ENCODE peak calls at places on chromosomes 16 and 17, in nine cellular contexts. F is HFFc6, K is bronchial epithelial cell, R is BJ, U is GM20000, E is colonic mucosa, L is upper lobe of right lung, D is OCI-LY7, G is AG10803. T is an unnamed sample.

GRCh38 chr16:84467256-84467655 is 37.2 kb downstream of the MEAK7 start:
- DNase-seq in D (no peak), F (no peak), U (no peak), L (peak), E (no peak), K (peak), G (no peak), R (no peak), T (no peak)

GRCh38 chr16:57149391-57149790 is 36.4 kb downstream of the PSME3IP1 start:
- DNase-seq in F (no peak), K (no peak), R (no peak), U (no peak), G (no peak), D (no peak), E (no peak), L (no peak), T (no peak)

GRCh38 chr16:81703177-81704155 is 75.6 kb upstream of the PLCG2 start:
- DNase-seq in R (no peak), L (peak), G (peak), K (peak), F (peak), U (no peak), D (no peak), E (no peak), T (no peak)

GRCh38 chr16:31298958-31299357 is 39.2 kb downstream of the ITGAM start:
- DNase-seq in L (no peak), G (no peak), U (no peak), E (no peak), R (no peak), K (peak), D (peak), F (no peak), T (no peak)

GRCh38 chr16:68739964-68740627 is 3.0 kb downstream of the CDH1 start:
- DNase-seq in L (no peak), G (no peak), E (no peak), K (peak), D (peak), F (no peak), U (no peak), R (no peak), T (no peak)

GRCh38 chr16:75566889-75567255 is 693 bp downstream of the GABARAPL2 start:
- DNase-seq in F (no peak), E (peak), K (no peak), L (no peak), U (peak), R (no peak), G (no peak), D (no peak), T (no peak)

GRCh38 chr17:2894782-2895181 is 98.5 kb downstream of the RAP1GAP2 start:
- DNase-seq in D (no peak), F (no peak), E (peak), K (no peak), U (no peak), G (no peak), R (no peak), L (no peak), T (no peak)

GRCh38 chr16:83248735-83249469 is 558.9 kb upstream of the HSBP1 start:
- DNase-seq in K (no peak), G (peak), F (no peak), L (no peak), D (no peak), R (no peak), U (no peak), E (no peak), T (no peak)

GRCh38 chr17:28888832-28889231 is 8.7 kb downstream of the FLOT2 start:
- DNase-seq in D (no peak), G (no peak), E (no peak), K (no peak), F (no peak), U (no peak), L (no peak), R (no peak), T (no peak)

GRCh38 chr17:50923611-50924010 is 57.5 kb upstream of the TOB1 start:
- DNase-seq in R (no peak), F (no peak), U (no peak), D (no peak), G (no peak), K (no peak), L (no peak), E (peak), T (no peak)

GRCh38 chr17:67375761-67376160 is 1.3 kb upstream of the PITPNC1 start:
- DNase-seq in U (no peak), K (no peak), L (no peak), D (no peak), G (peak), E (no peak), F (no peak), R (no peak), T (no peak)

GRCh38 chr16:79599256-79599836 is 1.2 kb downstream of the MAF start:
- DNase-seq in F (no peak), R (no peak), U (peak), K (no peak), D (no peak), G (no peak), E (no peak), L (peak), T (peak)

GRCh38 chr16:82995927-82996441 is 369.2 kb downstream of the CDH13 start:
- DNase-seq in D (no peak), U (no peak), L (no peak), K (peak), E (peak), G (peak), R (peak), F (peak), T (no peak)

GRCh38 chr16:85195884-85196816 is 83.9 kb upstream of the CIBAR2 start:
- DNase-seq in R (no peak), L (no peak), D (no peak), K (no peak), G (peak), U (no peak), E (no peak), F (no peak), T (no peak)

GRCh38 chr16:2838928-2839327 is 8.8 kb downstream of the ZG16B start:
- DNase-seq in R (no peak), L (peak), G (peak), E (peak), U (peak), D (peak), K (peak), F (peak), T (peak)

GRCh38 chr16:79901522-79901921 is 301.0 kb upstream of the MAF start:
- DNase-seq in K (no peak), L (no peak), E (no peak), R (no peak), U (no peak), D (no peak), G (no peak), F (no peak), T (no peak)

GRCh38 chr17:49452173-49452572 is 37.5 kb upstream of the PHB1 start:
- DNase-seq in K (no peak), E (no peak), R (no peak), U (no peak), F (no peak), L (no peak), D (no peak), G (no peak), T (no peak)

GRCh38 chr17:82019905-82020873 is 2.5 kb downstream of the CENPX start:
- DNase-seq in U (peak), K (no peak), R (no peak), D (peak), E (peak), G (peak), L (peak), F (no peak), T (peak)

GRCh38 chr17:794876-795275 is 12.7 kb downstream of the MRM3 start:
- DNase-seq in U (peak), F (peak), D (peak), K (peak), E (peak), R (no peak), G (peak), L (peak), T (peak)

GRCh38 chr16:50015631-50016030 is 9.4 kb upstream of the CNEP1R1 start:
- DNase-seq in D (no peak), E (no peak), F (no peak), K (no peak), L (no peak), U (no peak), G (no peak), R (no peak), T (no peak)

GRCh38 chr16:11639925-11640899 is 28.0 kb upstream of the SNN start:
- DNase-seq in D (no peak), U (no peak), K (peak), L (peak), R (peak), F (peak), G (peak), E (peak), T (no peak)

GRCh38 chr17:67821871-67822367 is 3.4 kb upstream of the BPTF start:
- DNase-seq in E (no peak), D (no peak), U (no peak), K (no peak), F (no peak), L (no peak), R (no peak), G (no peak), T (no peak)

GRCh38 chr16:67147437-67148140 is 3.2 kb downstream of the B3GNT9 start:
- DNase-seq in U (no peak), G (no peak), L (no peak), D (no peak), F (no peak), E (no peak), R (no peak), K (peak), T (no peak)
- TF ChIP-seq CTCF in U (no peak), G (no peak), L (no peak), D (no peak), F (no peak), E (no peak), R (no peak), K (no peak), T (no peak)

DNA sequence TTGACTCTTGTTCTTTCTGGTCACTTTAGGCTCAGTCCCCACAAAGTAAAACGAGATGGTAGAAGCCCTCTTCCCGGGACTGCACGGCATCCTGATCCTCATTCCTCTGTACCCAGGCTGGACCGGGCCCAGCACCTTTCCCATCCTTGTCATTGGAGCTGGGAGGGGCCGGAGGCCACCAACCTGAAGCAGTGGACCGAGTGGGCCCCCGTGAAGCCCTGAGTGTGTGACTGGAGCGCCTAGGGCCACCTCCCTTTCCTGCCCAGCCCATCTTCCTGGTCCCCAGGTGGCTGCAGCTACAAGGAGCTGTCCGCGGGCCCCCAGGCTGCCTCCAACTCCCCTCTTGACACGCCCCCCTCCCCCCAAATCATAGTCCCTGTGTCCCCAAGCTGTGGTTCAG is 17.1 kb upstream of the CD300A start:
- DNase-seq in D (no peak), E (no peak), U (no peak), K (no peak), R (no peak), F (no peak), G (no peak), L (no peak), T (no peak)
- TF ChIP-seq CTCF in D (no peak), E (no peak), U (no peak), K (no peak), R (no peak), F (no peak), G (no peak), L (no peak), T (no peak)

DNA sequence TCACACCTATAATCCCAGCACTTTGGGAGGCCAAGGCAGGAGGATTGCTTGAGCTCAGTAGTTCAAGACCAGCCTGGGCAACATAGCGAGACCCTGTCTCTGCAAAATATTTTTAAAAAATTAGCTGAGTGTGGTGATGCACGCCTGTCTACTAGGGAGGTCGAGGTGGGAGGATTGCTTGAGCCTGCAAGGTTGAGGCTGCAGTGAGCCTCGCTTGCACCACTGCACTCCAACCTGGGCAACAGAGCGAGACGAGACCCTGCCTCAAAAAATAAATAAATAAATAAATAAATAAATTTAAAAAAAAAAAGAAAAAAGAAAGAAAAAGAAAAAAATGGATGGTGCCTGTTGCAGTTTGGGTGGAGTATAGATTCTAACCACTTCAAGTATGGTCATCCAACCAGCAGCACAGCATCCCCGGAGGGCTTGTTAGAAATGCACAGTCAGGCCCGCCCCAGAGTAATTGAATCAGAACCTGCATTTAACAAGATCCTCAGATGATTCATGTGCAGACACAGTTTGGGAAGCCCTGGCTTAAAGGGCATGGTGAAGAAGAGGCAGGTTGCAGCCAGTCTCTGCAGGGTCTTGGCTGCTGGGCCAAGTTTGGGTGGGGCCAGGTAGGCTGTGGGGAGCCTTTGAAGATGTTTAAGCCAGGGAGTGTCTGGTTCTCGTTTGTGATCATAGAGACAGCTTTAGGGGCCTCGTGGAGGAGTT is 40.8 kb downstream of the MRC2 start:
- DNase-seq in G (no peak), K (peak), L (peak), U (no peak), R (peak), E (no peak), F (peak), D (no peak), T (no peak)
- TF ChIP-seq CTCF in G (no peak), K (no peak), L (no peak), U (no peak), R (no peak), E (no peak), F (no peak), D (no peak), T (no peak)

GRCh38 chr17:57892146-57892819 is 42.4 kb upstream of the MRPS23 start:
- DNase-seq in U (peak), L (peak), R (no peak), E (peak), F (peak), D (peak), K (peak), G (peak), T (peak)
- TF ChIP-seq CTCF in U (peak), L (peak), R (peak), E (peak), F (peak), D (peak), K (peak), G (peak), T (peak)

DNA sequence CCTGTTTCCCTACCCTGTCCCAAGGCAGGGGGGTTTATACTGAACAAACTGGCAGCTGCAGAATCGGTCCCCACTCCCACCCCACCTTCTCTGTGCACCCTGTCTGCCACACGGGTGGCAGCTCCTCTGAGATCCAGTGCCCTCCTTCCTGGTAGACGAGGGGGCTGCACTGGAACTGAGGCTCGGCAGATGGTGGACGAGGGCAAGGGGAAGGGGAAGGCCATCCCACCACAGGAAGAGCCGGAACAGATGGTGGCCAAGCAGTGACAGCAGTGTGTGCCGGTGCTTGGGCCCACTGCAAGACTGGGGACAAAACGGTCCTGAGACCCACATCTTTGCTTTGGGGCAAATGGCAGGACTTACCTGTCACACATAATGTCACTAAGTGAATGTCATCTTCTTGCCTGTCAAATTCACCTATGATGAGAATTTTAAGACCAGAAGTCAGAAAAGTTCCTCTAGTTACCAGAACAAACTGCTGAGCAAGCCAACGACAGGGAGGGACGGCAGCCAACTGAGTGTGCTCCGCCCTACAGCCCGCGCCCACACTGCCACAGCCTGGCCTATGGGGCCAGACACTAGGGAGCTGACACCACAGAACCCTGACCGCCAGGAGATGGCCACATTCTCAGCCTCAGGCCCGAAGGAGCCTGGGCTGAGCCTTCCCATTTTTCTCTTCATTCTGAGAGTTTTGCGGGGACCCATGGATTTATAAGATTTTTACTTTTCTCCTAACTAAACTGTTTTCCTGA is 14.4 kb downstream of the NTAN1 start:
- DNase-seq in L (peak), E (peak), F (no peak), G (peak), U (no peak), D (no peak), K (no peak), R (no peak), T (no peak)
- TF ChIP-seq CTCF in L (peak), E (no peak), F (no peak), G (peak), U (no peak), D (no peak), K (no peak), R (peak), T (no peak)

GRCh38 chr17:15920758-15921239 is 24.1 kb upstream of the ADORA2B start:
- DNase-seq in G (peak), K (peak), D (no peak), L (no peak), F (peak), E (no peak), U (no peak), R (peak), T (no peak)

GRCh38 chr17:15919466-15919865 is 25.5 kb upstream of the ADORA2B start:
- DNase-seq in L (no peak), E (no peak), G (no peak), D (no peak), U (no peak), K (no peak), F (no peak), R (no peak), T (no peak)

GRCh38 chr17:15918661-15919259 is 26.2 kb upstream of the ADORA2B start:
- DNase-seq in F (no peak), U (no peak), L (no peak), K (no peak), E (no peak), G (peak), R (no peak), D (no peak), T (no peak)

GRCh38 chr17:15922586-15922985 is 22.3 kb upstream of the ADORA2B start:
- DNase-seq in K (no peak), D (no peak), G (no peak), E (no peak), L (no peak), R (no peak), U (no peak), F (no peak), T (no peak)

DNA sequence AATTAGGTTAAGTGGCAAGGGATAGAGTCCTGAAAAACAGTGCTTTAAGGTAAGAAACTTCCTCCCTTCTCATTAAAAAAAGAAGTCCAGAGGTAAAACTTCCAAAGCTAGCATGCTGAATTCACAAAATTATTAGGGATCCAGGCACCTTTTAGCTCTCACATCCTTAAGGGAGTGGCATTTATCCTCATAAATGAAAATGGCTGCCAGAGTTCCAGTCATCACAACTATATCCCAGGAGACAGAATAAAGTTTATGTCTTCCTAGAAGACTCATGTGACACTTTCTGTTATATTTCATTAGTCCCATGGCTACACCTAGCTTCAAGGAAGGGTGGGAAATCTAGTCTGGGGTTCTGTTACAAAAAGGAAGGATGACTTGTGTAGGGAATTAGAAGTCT is 23.3 kb upstream of the ADORA2B start:
- DNase-seq in D (no peak), E (no peak), K (no peak), R (no peak), U (no peak), G (no peak), F (no peak), L (no peak), T (no peak)
- TF ChIP-seq CTCF in D (no peak), E (no peak), K (no peak), R (no peak), U (no peak), G (no peak), F (no peak), L (no peak), T (no peak)

GRCh38 chr17:80393961-80394360 is 21.0 kb upstream of the ENDOV start:
- DNase-seq in R (no peak), U (no peak), D (no peak), K (no peak), F (no peak), G (peak), E (no peak), L (no peak), T (no peak)
- TF ChIP-seq CTCF in R (no peak), U (no peak), D (no peak), K (no peak), F (no peak), G (no peak), E (no peak), L (no peak), T (no peak)

GRCh38 chr17:77778636-77779524 is 179.6 kb upstream of the TNRC6C start:
- DNase-seq in F (no peak), D (no peak), G (peak), U (no peak), K (peak), R (no peak), L (peak), E (no peak), T (no peak)
- TF ChIP-seq CTCF in F (no peak), D (no peak), G (no peak), U (no peak), K (no peak), R (no peak), L (no peak), E (no peak), T (no peak)

T was measured in GM13977.